ENCODE peak calls at places on chromosomes 13 and 19, in five cellular contexts. K, M, R, F and N are unnamed samples.

GRCh38 chr19:9498183-9498902 is at the start of gene ZNF560:
- DNase-seq in K (peak; percentile 59), M (peak; percentile 2), R (no peak), F (peak; percentile 12), N (no peak)

GRCh38 chr19:12692960-12693359 is 3.5 kb downstream of the FBXW9 start:
- DNase-seq in F (no peak), M (no peak), K (no peak), R (no peak), N (no peak)

GRCh38 chr13:77329133-77330008 is 2.5 kb upstream of the MYCBP2 start:
- DNase-seq in R (peak; percentile 97), K (peak; percentile 94), F (peak; percentile 96), M (peak; percentile 92), N (peak; percentile 98)

GRCh38 chr13:101903890-101904289 is 451.4 kb downstream of the ITGBL1 start:
- DNase-seq in R (no peak), K (no peak), M (no peak), F (no peak), N (peak; percentile 41)

GRCh38 chr19:50198431-50199253 is 4.8 kb upstream of the MYH14 start:
- DNase-seq in R (no peak), K (no peak), F (no peak), M (no peak), N (no peak)

GRCh38 chr19:4199699-4200293 is 17.3 kb downstream of the ANKRD24 start:
- DNase-seq in K (no peak), M (no peak), R (no peak), F (no peak), N (no peak)

GRCh38 chr13:38872693-38873092 is 117.9 kb downstream of the STOML3 start:
- DNase-seq in F (peak; percentile 5), R (peak; percentile 18), K (peak; percentile 47), M (peak; percentile 28), N (peak; percentile 79)

GRCh38 chr13:79749985-79750551 is 269.1 kb downstream of the NDFIP2 start:
- DNase-seq in F (peak; percentile 97), R (no peak), M (peak; percentile 69), K (peak; percentile 94), N (no peak)

GRCh38 chr13:63605962-63606361 is 2190.3 kb upstream of the PCDH20 start:
- DNase-seq in F (peak; percentile 55), M (no peak), K (no peak), R (no peak), N (no peak)

GRCh38 chr19:10334340-10335148 is 1.2 kb upstream of the RAVER1 start:
- DNase-seq in F (peak; percentile 93), K (peak; percentile 99), R (peak; percentile 56), M (peak; percentile 90), N (peak; percentile 94)

GRCh38 chr13:49399801-49400472 is 43.9 kb downstream of the CAB39L start:
- DNase-seq in F (no peak), K (no peak), M (no peak), R (no peak), N (peak; percentile 53)

GRCh38 chr13:114101831-114102520 is 30.4 kb downstream of the RASA3 start:
- DNase-seq in F (no peak), M (no peak), K (no peak), R (no peak), N (no peak)

GRCh38 chr13:113735194-113735593 is 23.8 kb upstream of the TMEM255B start:
- DNase-seq in F (no peak), K (no peak), R (no peak), M (no peak), N (no peak)

GRCh38 chr19:13884726-13885591 is 8.0 kb downstream of the NANOS3 start:
- DNase-seq in R (no peak), F (no peak), M (no peak), K (no peak), N (no peak)

GRCh38 chr19:3281026-3281425 is 56.6 kb downstream of the CELF5 start:
- DNase-seq in M (no peak), K (no peak), F (no peak), R (no peak), N (no peak)

GRCh38 chr19:1027020-1027952 is 878 bp downstream of the CNN2 start:
- DNase-seq in M (peak; percentile 31), K (peak; percentile 64), F (no peak), R (no peak), N (peak; percentile 76)

GRCh38 chr19:29268721-29269483 is 56.0 kb upstream of the UQCRFS1 start:
- DNase-seq in R (no peak), M (no peak), F (no peak), K (no peak), N (no peak)

GRCh38 chr13:44899967-44900366 is 89.3 kb downstream of the NUFIP1 start:
- DNase-seq in F (no peak), R (no peak), M (no peak), K (no peak), N (no peak)

GRCh38 chr13:51848674-51849073 is 3.7 kb upstream of the TMEM272 start:
- DNase-seq in F (peak; percentile 67), K (peak; percentile 43), R (no peak), M (no peak), N (no peak)

GRCh38 chr19:15733895-15734294 is 3.9 kb upstream of the OR10H3 start:
- DNase-seq in M (no peak), K (no peak), F (no peak), R (no peak), N (no peak)

GRCh38 chr13:89726690-89727435 is 1620.6 kb upstream of the MIR17HG start:
- DNase-seq in R (no peak), K (peak; percentile 24), F (peak; percentile 46), M (peak; percentile 95), N (no peak)

GRCh38 chr13:103194871-103195270 is 128.7 kb upstream of the SLC10A2 start:
- DNase-seq in M (no peak), K (no peak), R (no peak), F (no peak), N (no peak)

GRCh38 chr13:23022667-23023066 is 158.1 kb upstream of the SGCG start:
- DNase-seq in F (no peak), R (no peak), K (no peak), M (no peak), N (no peak)

GRCh38 chr19:11064831-11065303 is 24.4 kb upstream of the LDLR start:
- DNase-seq in R (no peak), K (peak; percentile 54), M (no peak), F (no peak), N (no peak)

GRCh38 chr13:34675626-34676025 is 266.4 kb upstream of the NBEA start:
- DNase-seq in K (no peak), R (no peak), M (no peak), F (no peak), N (no peak)
- H3K4me2 ChIP-seq in K (no peak overlapping the region), R (no peak overlapping the region), M (no peak overlapping the region), F (no peak overlapping the region), N (no peak overlapping the region)

GRCh38 chr13:111861766-111862366 is 205.1 kb upstream of the SOX1 start:
- DNase-seq in K (no peak), R (no peak), M (no peak), F (no peak), N (no peak)
- H3K4me2 ChIP-seq in K (no peak overlapping the region), R (no peak overlapping the region), M (no peak overlapping the region), F (no peak overlapping the region), N (no peak overlapping the region)

GRCh38 chr19:48856921-48857320 is 11.5 kb downstream of the PLEKHA4 start:
- DNase-seq in M (no peak), R (no peak), K (peak; percentile 24), F (no peak), N (no peak)

GRCh38 chr19:48859711-48860572 is 8.5 kb downstream of the PLEKHA4 start:
- DNase-seq in M (no peak), R (no peak), F (no peak), K (no peak), N (peak; percentile 58)

GRCh38 chr19:48862827-48863226 is 5.6 kb downstream of the PLEKHA4 start:
- DNase-seq in R (no peak), K (no peak), M (no peak), F (no peak), N (no peak)

GRCh38 chr19:48861313-48861712 is 7.1 kb downstream of the PLEKHA4 start:
- DNase-seq in M (no peak), R (no peak), F (no peak), K (no peak), N (no peak)

GRCh38 chr19:48858984-48859710 is 9.3 kb downstream of the PLEKHA4 start:
- DNase-seq in K (peak; percentile 10), M (no peak), F (no peak), R (peak; percentile 51), N (peak; percentile 75)
- H3K4me2 ChIP-seq in K (no peak overlapping the region), M (no peak overlapping the region), F (no peak overlapping the region), R (no peak overlapping the region), N (no peak overlapping the region)

DNA sequence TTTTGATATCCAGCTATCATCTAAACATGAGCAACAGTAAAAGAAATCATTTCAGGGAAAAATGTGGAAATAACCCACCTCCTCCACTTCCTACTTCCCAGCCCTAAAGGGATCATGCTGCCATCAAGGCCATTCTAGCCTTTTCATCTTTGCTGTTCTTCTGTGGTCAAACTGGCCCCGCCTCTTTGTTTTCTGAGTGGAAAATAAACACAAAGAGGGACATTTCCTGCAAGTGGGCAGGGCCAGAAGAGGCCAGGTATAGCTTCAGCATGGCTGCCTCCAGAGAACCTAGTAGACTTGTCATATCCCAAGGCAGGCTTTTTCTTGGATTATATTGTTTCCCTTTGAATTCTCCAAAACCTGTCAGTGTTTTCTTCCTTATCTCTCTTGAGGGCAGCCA is 117.4 kb downstream of the GPC6 start:
- DNase-seq in M (no peak), F (no peak), R (no peak), K (no peak), N (no peak)
- H3K4me2 ChIP-seq in M (no peak overlapping the region), F (no peak overlapping the region), R (no peak overlapping the region), K (no peak overlapping the region), N (no peak overlapping the region)

DNA sequence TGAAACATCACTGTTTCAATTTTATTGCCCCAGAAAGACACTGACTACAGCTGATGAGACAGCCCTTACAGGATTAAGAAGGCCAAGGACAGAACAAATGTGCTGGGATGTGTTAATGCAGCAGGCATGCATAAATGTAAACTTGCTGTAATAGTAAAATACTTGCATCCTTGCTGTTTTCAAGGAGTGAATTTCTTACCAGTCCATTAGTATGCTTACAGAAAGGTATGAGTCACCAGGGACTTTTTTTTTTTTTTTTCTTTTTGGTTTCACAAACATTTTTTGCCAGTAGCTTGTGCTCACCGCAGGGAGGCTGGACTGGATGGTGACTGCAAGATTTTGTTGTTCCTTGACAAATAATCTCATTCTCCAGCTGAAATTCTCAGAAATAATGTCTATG is 55.1 kb downstream of the GPR180 start:
- DNase-seq in R (no peak), F (peak; percentile 99), K (peak; percentile 93), M (peak; percentile 82), N (no peak)
- H3K4me2 ChIP-seq in R (no peak overlapping the region), F (peak overlapping the region; percentile 66), K (peak overlapping the region; percentile 58), M (no peak overlapping the region), N (no peak overlapping the region)

GRCh38 chr13:75223981-75224742 is 257.8 kb downstream of the TBC1D4 start:
- DNase-seq in M (peak; percentile 25), K (no peak), F (no peak), R (no peak), N (no peak)

GRCh38 chr13:75231235-75231634 is 250.7 kb downstream of the TBC1D4 start:
- DNase-seq in R (no peak), M (no peak), K (no peak), F (no peak), N (no peak)

GRCh38 chr13:75226092-75226491 is 255.9 kb downstream of the TBC1D4 start:
- DNase-seq in R (no peak), F (no peak), K (peak; percentile 6), M (peak; percentile 14), N (no peak)

GRCh38 chr13:75225288-75225687 is 256.7 kb downstream of the TBC1D4 start:
- DNase-seq in M (no peak), F (no peak), K (no peak), R (no peak), N (no peak)

GRCh38 chr13:75226755-75227435 is 255.1 kb downstream of the TBC1D4 start:
- DNase-seq in F (peak; percentile 86), R (peak; percentile 26), M (peak; percentile 88), K (peak; percentile 93), N (no peak)
- H3K4me2 ChIP-seq in F (no peak overlapping the region), R (no peak overlapping the region), M (peak overlapping the region; percentile 52), K (peak overlapping the region; percentile 61), N (no peak overlapping the region)